ENCODE peak calls at places on chromosomes 1 and 21, in six cellular contexts. One of them, this sample, is unnamed.

GRCh38 chr21:45996311-45997204 is 15.0 kb downstream of the COL6A1 start:
- DNase-seq in WTC11: no peak
- DNase-seq in H1: no peak
- DNase-seq in GM23338: no peak
- DNase-seq in GM12878: no peak
- DNase-seq in HepG2: no peak
- DNase-seq in this sample: no peak

GRCh38 chr21:17780539-17780938 is 38.6 kb downstream of the C21orf91 start:
- DNase-seq in WTC11: no peak
- DNase-seq in H1: no peak
- DNase-seq in GM23338: no peak
- DNase-seq in GM12878: peak; percentile 95
- DNase-seq in HepG2: no peak
- DNase-seq in this sample: no peak

GRCh38 chr1:174218983-174219382 is 59.7 kb downstream of the RABGAP1L start:
- DNase-seq in WTC11: no peak
- DNase-seq in H1: no peak
- DNase-seq in GM23338: no peak
- DNase-seq in GM12878: no peak
- DNase-seq in HepG2: no peak
- DNase-seq in this sample: no peak

GRCh38 chr1:39737546-39738169 is 1.0 kb upstream of the PPIE start:
- DNase-seq in WTC11: no peak
- DNase-seq in H1: no peak
- DNase-seq in GM23338: no peak
- DNase-seq in GM12878: no peak
- DNase-seq in HepG2: peak; percentile 70
- DNase-seq in this sample: no peak

GRCh38 chr21:35254006-35254751 is 205.1 kb upstream of the RUNX1 start:
- DNase-seq in WTC11: no peak
- DNase-seq in H1: no peak
- DNase-seq in GM23338: no peak
- DNase-seq in GM12878: no peak
- DNase-seq in HepG2: no peak
- DNase-seq in this sample: no peak

GRCh38 chr1:213759359-213760181 is 228.2 kb upstream of the PROX1 start:
- DNase-seq in WTC11: no peak
- DNase-seq in H1: no peak
- DNase-seq in GM23338: no peak
- DNase-seq in GM12878: no peak
- DNase-seq in HepG2: peak; percentile 92
- DNase-seq in this sample: no peak

GRCh38 chr21:46024983-46025860 is 43.7 kb downstream of the COL6A1 start:
- DNase-seq in WTC11: no peak
- DNase-seq in H1: no peak
- DNase-seq in GM23338: no peak
- DNase-seq in GM12878: no peak
- DNase-seq in HepG2: no peak
- DNase-seq in this sample: no peak

GRCh38 chr1:31702836-31703404 is 897 bp downstream of the COL16A1 start:
- DNase-seq in WTC11: no peak
- DNase-seq in H1: no peak
- DNase-seq in GM23338: no peak
- DNase-seq in GM12878: no peak
- DNase-seq in HepG2: no peak
- DNase-seq in this sample: no peak

GRCh38 chr1:74419611-74420010 is 92.8 kb downstream of the LRRC53 start:
- DNase-seq in WTC11: no peak
- DNase-seq in H1: no peak
- DNase-seq in GM23338: no peak
- DNase-seq in GM12878: no peak
- DNase-seq in HepG2: no peak
- DNase-seq in this sample: no peak

GRCh38 chr1:41009466-41009865 is 12.1 kb downstream of the SLFNL1 start:
- DNase-seq in WTC11: no peak
- DNase-seq in H1: no peak
- DNase-seq in GM23338: no peak
- DNase-seq in GM12878: no peak
- DNase-seq in HepG2: no peak
- DNase-seq in this sample: no peak

GRCh38 chr1:206508956-206509355 is 1.6 kb downstream of the RASSF5 start:
- DNase-seq in WTC11: no peak
- DNase-seq in H1: no peak
- DNase-seq in GM23338: no peak
- DNase-seq in GM12878: no peak
- DNase-seq in HepG2: no peak
- DNase-seq in this sample: no peak

GRCh38 chr1:200035956-200036615 is 8.6 kb downstream of the NR5A2 start:
- DNase-seq in WTC11: no peak
- DNase-seq in H1: no peak
- DNase-seq in GM23338: peak; percentile 77
- DNase-seq in GM12878: no peak
- DNase-seq in HepG2: no peak
- DNase-seq in this sample: no peak

GRCh38 chr1:162372159-162373071 is 4.2 kb downstream of the SPATA46 start:
- DNase-seq in WTC11: no peak
- DNase-seq in H1: no peak
- DNase-seq in GM23338: no peak
- DNase-seq in GM12878: no peak
- DNase-seq in HepG2: no peak
- DNase-seq in this sample: peak; percentile 90

GRCh38 chr1:163072658-163073057 is 3.5 kb downstream of the RGS4 start:
- DNase-seq in WTC11: no peak
- DNase-seq in H1: no peak
- DNase-seq in GM23338: no peak
- DNase-seq in GM12878: no peak
- DNase-seq in HepG2: no peak
- DNase-seq in this sample: no peak

GRCh38 chr1:56920551-56920950 is 45.3 kb downstream of the C8B start:
- DNase-seq in WTC11: no peak
- DNase-seq in H1: no peak
- DNase-seq in GM23338: no peak
- DNase-seq in GM12878: no peak
- DNase-seq in HepG2: no peak
- DNase-seq in this sample: no peak

GRCh38 chr1:21762022-21762404 is 20.9 kb downstream of the USP48 start:
- DNase-seq in WTC11: no peak
- DNase-seq in H1: no peak
- DNase-seq in GM23338: no peak
- DNase-seq in GM12878: peak; percentile 84
- DNase-seq in HepG2: no peak
- DNase-seq in this sample: no peak

GRCh38 chr1:155694167-155694566 is 5.3 kb downstream of the DAP3 start:
- DNase-seq in WTC11: no peak
- DNase-seq in H1: no peak
- DNase-seq in GM23338: no peak
- DNase-seq in GM12878: no peak
- DNase-seq in HepG2: no peak
- DNase-seq in this sample: no peak
- TF ChIP-seq CREB1 in WTC11: no peak
- TF ChIP-seq CREB1 in H1: no peak
- TF ChIP-seq CREB1 in GM23338: no peak
- TF ChIP-seq CREB1 in GM12878: no peak
- TF ChIP-seq CREB1 in HepG2: no peak
- TF ChIP-seq CREB1 in this sample: no peak

GRCh38 chr1:2819831-2820730 is 18.6 kb upstream of the TTC34 start:
- DNase-seq in WTC11: no peak
- DNase-seq in H1: no peak
- DNase-seq in GM23338: no peak
- DNase-seq in GM12878: no peak
- DNase-seq in HepG2: no peak
- DNase-seq in this sample: no peak

GRCh38 chr1:2819429-2819828 is 17.9 kb upstream of the TTC34 start:
- DNase-seq in WTC11: no peak
- DNase-seq in H1: no peak
- DNase-seq in GM23338: no peak
- DNase-seq in GM12878: no peak
- DNase-seq in HepG2: no peak
- DNase-seq in this sample: no peak

GRCh38 chr1:2816786-2817185 is 15.3 kb upstream of the TTC34 start:
- DNase-seq in WTC11: no peak
- DNase-seq in H1: no peak
- DNase-seq in GM23338: no peak
- DNase-seq in GM12878: no peak
- DNase-seq in HepG2: no peak
- DNase-seq in this sample: no peak

GRCh38 chr1:2815551-2815950 is 14.1 kb upstream of the TTC34 start:
- DNase-seq in WTC11: no peak
- DNase-seq in H1: no peak
- DNase-seq in GM23338: no peak
- DNase-seq in GM12878: no peak
- DNase-seq in HepG2: no peak
- DNase-seq in this sample: no peak

DNA sequence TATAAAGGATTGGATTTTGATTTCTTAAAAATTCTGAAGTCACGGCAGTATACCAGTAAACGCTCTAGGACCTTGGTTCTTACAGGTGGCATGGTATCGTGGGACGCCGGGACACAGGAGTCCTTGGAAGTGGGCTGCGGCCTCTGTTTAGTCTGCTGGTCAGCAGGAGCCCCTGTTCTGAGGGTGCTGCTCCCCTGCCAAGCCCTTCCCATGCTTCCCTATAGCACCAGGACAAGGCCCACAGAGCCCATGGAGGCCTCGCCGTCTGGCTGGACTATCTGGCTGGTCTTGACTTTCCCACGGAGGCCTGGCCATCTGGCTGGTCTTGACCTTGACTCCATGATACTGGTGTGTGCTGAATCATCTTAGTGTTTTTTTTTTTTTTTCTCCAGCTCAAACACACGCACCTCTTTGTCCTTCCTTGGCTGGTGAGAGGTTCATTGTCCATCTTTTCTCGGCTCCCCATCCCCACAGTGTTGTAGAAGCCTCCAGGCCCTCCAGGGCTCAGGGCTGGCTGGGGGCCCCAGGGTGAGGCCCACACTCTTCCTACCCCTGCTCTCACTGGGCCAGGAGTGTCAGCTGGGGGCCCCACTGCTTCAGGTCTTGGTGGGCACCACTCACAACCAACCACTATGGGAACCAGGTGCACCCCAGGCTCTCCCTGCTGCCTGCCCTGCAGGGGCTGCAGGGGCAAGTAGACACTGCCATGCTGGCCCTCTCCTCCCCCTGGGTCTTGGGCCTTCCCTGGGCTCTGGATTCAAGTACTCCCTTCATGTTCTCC is 16.5 kb upstream of the TTC34 start:
- DNase-seq in WTC11: no peak
- DNase-seq in H1: no peak
- DNase-seq in GM23338: no peak
- DNase-seq in GM12878: no peak
- DNase-seq in HepG2: no peak
- DNase-seq in this sample: no peak
- TF ChIP-seq CREB1 in WTC11: no peak
- TF ChIP-seq CREB1 in H1: no peak
- TF ChIP-seq CREB1 in GM23338: no peak
- TF ChIP-seq CREB1 in GM12878: no peak
- TF ChIP-seq CREB1 in HepG2: no peak
- TF ChIP-seq CREB1 in this sample: no peak

DNA sequence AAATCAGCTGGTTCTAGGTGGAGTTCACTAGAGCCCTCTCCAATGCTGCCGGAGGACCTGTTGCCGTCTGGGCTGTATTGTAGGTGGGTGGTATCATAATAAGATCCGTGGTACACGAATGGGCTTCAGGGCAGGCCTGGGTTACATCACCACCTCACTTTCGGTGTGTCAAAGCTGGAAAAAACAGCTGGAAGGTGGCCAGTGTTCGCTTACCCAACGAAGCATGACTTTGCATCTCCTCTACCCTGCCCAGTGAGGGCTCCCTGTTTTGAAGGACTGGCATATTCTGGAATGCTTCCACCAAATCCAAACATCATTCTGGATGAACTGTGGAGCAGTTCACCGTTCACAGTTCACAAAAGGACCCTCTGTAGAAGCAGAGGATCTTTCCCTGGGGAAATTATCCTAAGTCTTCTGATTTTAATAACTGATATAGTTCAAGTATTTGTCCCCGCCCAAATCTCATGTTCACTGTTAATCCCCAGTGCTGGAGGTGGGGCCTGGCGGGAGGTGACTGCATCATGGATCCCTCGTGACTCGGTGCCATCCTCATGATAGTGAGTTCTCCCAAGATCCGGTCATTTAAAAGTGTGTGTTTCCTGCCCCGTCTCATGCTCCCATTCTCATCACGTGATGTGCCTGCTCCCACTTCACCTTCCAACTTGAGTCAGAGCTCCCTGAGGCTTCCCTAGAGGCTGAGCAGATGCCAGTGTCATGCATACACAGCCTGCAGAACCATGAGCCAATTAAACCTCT is 429.0 kb downstream of the KIF26B start:
- DNase-seq in WTC11: no peak
- DNase-seq in H1: no peak
- DNase-seq in GM23338: no peak
- DNase-seq in GM12878: no peak
- DNase-seq in HepG2: no peak
- DNase-seq in this sample: no peak
- TF ChIP-seq CREB1 in WTC11: no peak
- TF ChIP-seq CREB1 in H1: no peak
- TF ChIP-seq CREB1 in GM23338: no peak
- TF ChIP-seq CREB1 in GM12878: no peak
- TF ChIP-seq CREB1 in HepG2: no peak
- TF ChIP-seq CREB1 in this sample: no peak

GRCh38 chr21:32184059-32184458 is 94.8 kb downstream of the MIS18A start:
- DNase-seq in WTC11: no peak
- DNase-seq in H1: no peak
- DNase-seq in GM23338: no peak
- DNase-seq in GM12878: no peak
- DNase-seq in HepG2: no peak
- DNase-seq in this sample: no peak

GRCh38 chr21:32182449-32182848 is 96.4 kb downstream of the MIS18A start:
- DNase-seq in WTC11: no peak
- DNase-seq in H1: no peak
- DNase-seq in GM23338: no peak
- DNase-seq in GM12878: no peak
- DNase-seq in HepG2: no peak
- DNase-seq in this sample: no peak

GRCh38 chr21:32185103-32185502 is 93.7 kb downstream of the MIS18A start:
- DNase-seq in WTC11: no peak
- DNase-seq in H1: no peak
- DNase-seq in GM23338: no peak
- DNase-seq in GM12878: no peak
- DNase-seq in HepG2: no peak
- DNase-seq in this sample: no peak

GRCh38 chr21:32185726-32186125 is 93.1 kb downstream of the MIS18A start:
- DNase-seq in WTC11: no peak
- DNase-seq in H1: no peak
- DNase-seq in GM23338: no peak
- DNase-seq in GM12878: no peak
- DNase-seq in HepG2: no peak
- DNase-seq in this sample: no peak

DNA sequence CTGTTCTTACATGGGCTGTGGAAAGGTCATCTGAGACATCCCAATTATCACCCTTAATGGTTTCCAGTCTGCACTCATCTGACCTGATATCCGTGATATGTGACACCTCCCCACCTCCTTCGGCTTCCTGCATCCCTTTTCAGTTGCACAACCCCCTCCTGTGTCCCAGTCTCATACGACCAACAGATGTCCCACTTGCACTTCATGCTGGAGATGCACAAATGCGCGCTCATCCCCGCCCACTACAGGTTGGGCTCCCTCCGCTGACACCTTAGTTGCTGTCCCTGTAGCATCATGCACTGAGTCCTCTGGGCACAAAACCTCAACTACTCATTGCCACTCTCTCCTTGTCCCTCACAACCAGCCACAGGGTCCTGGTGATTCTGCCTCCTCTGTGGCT is 94.4 kb downstream of the MIS18A start:
- DNase-seq in WTC11: no peak
- DNase-seq in H1: no peak
- DNase-seq in GM23338: peak; percentile 5
- DNase-seq in GM12878: no peak
- DNase-seq in HepG2: no peak
- DNase-seq in this sample: peak; percentile 17
- TF ChIP-seq CREB1 in WTC11: no peak
- TF ChIP-seq CREB1 in H1: no peak
- TF ChIP-seq CREB1 in GM23338: no peak
- TF ChIP-seq CREB1 in GM12878: no peak
- TF ChIP-seq CREB1 in HepG2: no peak
- TF ChIP-seq CREB1 in this sample: no peak